ENCODE peak calls at places on chromosomes 5 and 9, in five cellular contexts. O is CD8-positive, alpha-beta T cell; J is prostate gland; S is uterus; X is neural crest cell. D is an unnamed sample.

GRCh38 chr9:133726401-133727276 is 11.5 kb downstream of the SARDH start:
- DNase-seq in O (peak), J (peak), S (peak), X (peak), D (no peak)

GRCh38 chr5:39566891-39567290 is 142.1 kb upstream of the DAB2 start:
- DNase-seq in O (no peak), J (no peak), S (no peak), X (no peak), D (no peak)

GRCh38 chr9:117414906-117415583 is at the start of gene ASTN2:
- DNase-seq in O (no peak), J (peak), S (no peak), X (peak), D (no peak)

GRCh38 chr5:126531543-126532120 is 63.4 kb downstream of the ALDH7A1 start:
- DNase-seq in O (no peak), J (no peak), S (no peak), X (peak), D (no peak)

GRCh38 chr9:16058131-16058549 is 505.3 kb downstream of the CCDC171 start:
- DNase-seq in O (no peak), J (no peak), S (no peak), X (no peak), D (no peak)

GRCh38 chr9:19229725-19230355 is 653 bp upstream of the DENND4C start:
- DNase-seq in O (no peak), J (no peak), S (no peak), X (peak), D (no peak)

GRCh38 chr5:67221487-67222242 is 25.1 kb upstream of the CD180 start:
- DNase-seq in O (no peak), J (no peak), S (no peak), X (no peak), D (no peak)

GRCh38 chr5:169442354-169443248 is 141.0 kb upstream of the SPDL1 start:
- DNase-seq in O (no peak), J (no peak), S (no peak), X (no peak), D (peak)

GRCh38 chr9:17082343-17082742 is 52.5 kb upstream of the CNTLN start:
- DNase-seq in O (no peak), J (no peak), S (peak), X (peak), D (no peak)

GRCh38 chr5:112419596-112420110 is 576 bp upstream of the EPB41L4A start:
- DNase-seq in O (no peak), J (peak), S (peak), X (peak), D (no peak)

GRCh38 chr9:87116492-87116891 is 169.2 kb upstream of the GAS1 start:
- DNase-seq in O (no peak), J (no peak), S (no peak), X (no peak), D (no peak)

GRCh38 chr9:127144670-127145458 is 22.4 kb upstream of the ANGPTL2 start:
- DNase-seq in O (no peak), J (no peak), S (peak), X (no peak), D (no peak)

GRCh38 chr9:93669116-93669957 is 93.0 kb downstream of the PHF2 start:
- DNase-seq in O (no peak), J (no peak), S (peak), X (no peak), D (no peak)

GRCh38 chr5:149878371-149878770 is 66.2 kb downstream of the PDE6A start:
- DNase-seq in O (no peak), J (no peak), S (no peak), X (no peak), D (no peak)

GRCh38 chr5:38433160-38433861 is 123.1 kb downstream of the LIFR start:
- DNase-seq in O (no peak), J (no peak), S (peak), X (no peak), D (no peak)

GRCh38 chr5:102865510-102866314 is 110.6 kb downstream of the PAM start:
- DNase-seq in O (peak), J (peak), S (peak), X (peak), D (no peak)

GRCh38 chr9:114525505-114525904 is 20.2 kb upstream of the WHRN start:
- DNase-seq in O (no peak), J (no peak), S (no peak), X (no peak), D (no peak)

GRCh38 chr9:127963359-127964064 is 17.3 kb downstream of the EEIG1 start:
- DNase-seq in O (no peak), J (no peak), S (peak), X (no peak), D (no peak)

GRCh38 chr5:87887247-87887646 is 381.4 kb downstream of the TMEM161B start:
- DNase-seq in O (no peak), J (no peak), S (no peak), X (no peak), D (no peak)

GRCh38 chr9:87587356-87587745 is 89.7 kb downstream of the DAPK1 start:
- DNase-seq in O (no peak), J (no peak), S (no peak), X (no peak), D (no peak)

GRCh38 chr9:101311759-101312420 is 72.9 kb downstream of the BAAT start:
- DNase-seq in O (no peak), J (peak), S (no peak), X (no peak), D (peak)

GRCh38 chr9:114387678-114388431 is at the start of gene AKNA:
- DNase-seq in O (peak), J (peak), S (peak), X (peak), D (no peak)

GRCh38 chr5:125476888-125477585 is 730.6 kb upstream of the ZNF608 start:
- DNase-seq in O (no peak), J (no peak), S (no peak), X (no peak), D (no peak)

GRCh38 chr9:97475079-97475478 is 26.4 kb upstream of the TMOD1 start:
- DNase-seq in O (no peak), J (no peak), S (no peak), X (no peak), D (no peak)

GRCh38 chr5:175815126-175815913 is 56.1 kb upstream of the CPLX2 start:
- DNase-seq in O (no peak), J (no peak), S (no peak), X (no peak), D (no peak)

GRCh38 chr5:180140627-180141006 is 68.4 kb downstream of the RASGEF1C start:
- DNase-seq in O (no peak), J (no peak), S (no peak), X (no peak), D (no peak)

GRCh38 chr9:130833324-130833990 is 1.6 kb upstream of the ABL1 start:
- DNase-seq in O (no peak), J (peak), S (no peak), X (no peak), D (peak)

GRCh38 chr5:161096006-161096405 is 244.0 kb upstream of the ATP10B start:
- DNase-seq in O (no peak), J (no peak), S (no peak), X (no peak), D (no peak)

GRCh38 chr5:79577693-79578092 is 34.5 kb upstream of the TENT2 start:
- DNase-seq in O (no peak), J (no peak), S (no peak), X (no peak), D (no peak)

GRCh38 chr5:95808686-95809413 is 13.7 kb downstream of the GLRX start:
- DNase-seq in O (peak), J (no peak), S (peak), X (no peak), D (no peak)

DNA sequence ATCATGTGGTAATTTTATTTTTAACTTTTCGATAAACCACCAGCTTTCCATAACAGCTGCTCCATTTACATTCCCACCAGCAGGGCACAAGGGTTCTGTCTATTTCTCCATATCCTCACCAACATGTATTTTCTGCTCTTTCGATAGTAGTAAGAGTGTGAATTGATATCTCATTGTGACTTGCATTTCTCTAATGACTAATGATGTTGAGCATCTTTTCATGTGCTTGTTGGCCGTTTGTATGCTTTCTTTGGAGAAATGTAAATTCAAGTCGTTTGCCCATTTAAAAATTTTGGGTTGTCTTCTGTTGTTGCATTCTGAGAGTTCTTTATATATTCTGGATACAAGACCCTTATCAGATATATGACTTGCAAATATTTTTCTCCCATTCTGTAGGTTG is 45.9 kb downstream of the PSD2 start:
- DNase-seq in O (no peak), J (no peak), S (no peak), X (no peak), D (no peak)
- TF ChIP-seq CTCF in O (no peak), J (no peak), S (no peak), X (no peak), D (no peak)

DNA sequence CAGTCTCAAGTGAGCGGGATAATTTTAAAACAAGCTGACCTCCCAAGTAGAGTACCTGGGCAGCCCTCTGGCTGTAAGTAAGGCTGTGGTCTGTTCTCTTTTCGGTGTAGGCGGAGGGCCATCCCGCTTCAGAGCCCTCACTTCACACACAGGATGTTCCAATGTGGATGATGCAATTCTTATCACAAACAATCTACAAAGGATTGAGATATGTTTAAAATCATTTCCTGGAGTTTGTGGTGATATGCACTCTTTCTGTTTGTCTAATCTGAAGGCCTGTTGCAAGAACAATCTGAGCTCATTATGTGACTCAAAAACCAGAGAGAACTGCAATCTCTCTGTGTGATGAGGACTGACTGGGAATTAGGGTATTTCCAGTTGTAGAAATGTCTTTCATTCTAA is 42.5 kb downstream of the ITGA2 start:
- DNase-seq in O (no peak), J (peak), S (no peak), X (no peak), D (peak)
- TF ChIP-seq CTCF in O (no peak), J (no peak), S (no peak), X (no peak), D (no peak)

GRCh38 chr9:37362430-37362829 is 60.1 kb upstream of the GRHPR start:
- DNase-seq in O (no peak), J (no peak), S (no peak), X (no peak), D (no peak)

GRCh38 chr9:37364136-37364535 is 58.4 kb upstream of the GRHPR start:
- DNase-seq in O (no peak), J (no peak), S (no peak), X (no peak), D (no peak)

GRCh38 chr9:37363124-37363523 is 59.4 kb upstream of the GRHPR start:
- DNase-seq in O (no peak), J (no peak), S (no peak), X (no peak), D (no peak)

GRCh38 chr9:37369671-37370070 is 52.8 kb upstream of the GRHPR start:
- DNase-seq in O (no peak), J (no peak), S (no peak), X (no peak), D (no peak)

DNA sequence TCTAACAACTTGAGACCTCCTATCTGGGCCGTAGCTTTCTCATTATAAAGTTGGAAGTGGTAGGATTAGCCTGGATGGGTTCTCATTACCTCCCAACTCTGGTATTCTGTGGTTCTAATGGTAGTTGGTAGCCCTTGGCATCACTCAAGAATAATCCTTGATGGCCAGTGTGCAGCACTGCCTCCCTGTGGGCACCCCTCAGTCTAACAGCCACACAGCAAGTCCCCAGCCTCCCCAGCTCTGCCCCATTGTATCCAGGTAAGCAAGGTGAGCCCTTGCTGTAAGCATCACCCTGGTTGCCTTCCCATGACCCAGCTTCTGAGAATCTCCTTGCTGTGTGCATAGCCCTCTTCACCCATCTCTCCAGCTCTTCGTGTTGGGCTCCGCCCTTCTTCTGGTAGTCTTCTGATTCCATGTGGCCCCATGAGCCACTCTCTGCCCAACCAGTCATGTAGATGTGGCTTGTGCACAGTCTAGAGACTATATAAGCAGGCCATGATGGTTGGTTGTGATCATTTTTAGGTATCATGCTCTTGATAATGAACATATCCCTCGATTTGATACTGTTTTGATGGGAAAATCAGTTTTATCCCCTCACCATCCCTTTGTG is 57.6 kb upstream of the GRHPR start:
- DNase-seq in O (no peak), J (no peak), S (no peak), X (no peak), D (no peak)
- TF ChIP-seq CTCF in O (no peak), J (no peak), S (no peak), X (peak), D (peak)

GRCh38 chr5:44332360-44332971 is 56.8 kb downstream of the FGF10 start:
- DNase-seq in O (no peak), J (no peak), S (no peak), X (no peak), D (peak)
- TF ChIP-seq CTCF in O (no peak), J (peak), S (peak), X (peak), D (peak)

GRCh38 chr5:114358329-114358728 is 3.5 kb upstream of the KCNN2 start:
- DNase-seq in O (no peak), J (no peak), S (no peak), X (no peak), D (no peak)
- TF ChIP-seq CTCF in O (no peak), J (no peak), S (no peak), X (peak), D (peak)

DNA sequence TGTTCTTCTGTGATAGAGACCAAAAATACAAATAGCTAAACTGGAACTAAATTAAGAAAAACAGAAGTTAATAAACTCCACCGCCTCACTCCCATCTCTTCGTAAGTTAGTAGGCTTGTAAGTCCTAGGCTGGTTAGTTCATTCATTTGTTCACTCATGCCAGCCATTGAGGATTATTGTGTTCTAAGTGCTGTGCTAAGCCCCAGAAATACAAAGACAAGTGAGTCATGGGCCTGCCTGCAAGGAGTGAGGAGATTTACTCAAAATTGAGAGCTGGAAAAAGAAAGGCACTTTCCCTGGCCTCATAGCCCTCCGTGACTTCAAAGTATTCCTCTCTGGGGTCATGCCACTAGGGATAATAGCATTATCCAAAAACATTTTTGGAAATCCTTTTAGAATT is 8.5 kb downstream of the DOCK8 start:
- DNase-seq in O (no peak), J (no peak), S (no peak), X (no peak), D (no peak)
- TF ChIP-seq CTCF in O (no peak), J (no peak), S (no peak), X (no peak), D (no peak)

GRCh38 chr5:74787424-74787823 is 20.4 kb downstream of the NSA2 start:
- DNase-seq in O (no peak), J (no peak), S (no peak), X (no peak), D (no peak)

GRCh38 chr5:74786851-74787250 is 19.8 kb downstream of the NSA2 start:
- DNase-seq in O (no peak), J (no peak), S (no peak), X (no peak), D (no peak)
- TF ChIP-seq CTCF in O (no peak), J (no peak), S (no peak), X (no peak), D (no peak)